ENCODE peak calls at places on chromosomes 12 and 14, in four cellular contexts. One of them, this sample, is unnamed.

GRCh38 chr14:57983235-57983634 is 117.3 kb upstream of the SLC35F4 start:
- DNase-seq in tibial artery: no peak
- DNase-seq in CD8-positive, alpha-beta T cell: no peak
- DNase-seq in stomach: no peak
- DNase-seq in this sample: no peak

GRCh38 chr14:87139299-87139698 is 853.7 kb downstream of the GALC start:
- DNase-seq in stomach: no peak
- DNase-seq in tibial artery: no peak
- DNase-seq in CD8-positive, alpha-beta T cell: no peak
- DNase-seq in this sample: no peak

GRCh38 chr14:55386037-55386798 is 25.4 kb downstream of the ATG14 start:
- DNase-seq in tibial artery: no peak
- DNase-seq in CD8-positive, alpha-beta T cell: no peak
- DNase-seq in stomach: no peak
- DNase-seq in this sample: no peak

GRCh38 chr12:107731376-107731775 is 29.6 kb downstream of the PRDM4 start:
- DNase-seq in CD8-positive, alpha-beta T cell: no peak
- DNase-seq in stomach: no peak
- DNase-seq in tibial artery: no peak
- DNase-seq in this sample: no peak

GRCh38 chr12:31736472-31736871 is 7.7 kb upstream of the AMN1 start:
- DNase-seq in CD8-positive, alpha-beta T cell: peak; percentile 57
- DNase-seq in stomach: no peak
- DNase-seq in tibial artery: no peak
- DNase-seq in this sample: no peak

GRCh38 chr12:164207-164606 is 49.8 kb downstream of the SLC6A12 start:
- DNase-seq in tibial artery: no peak
- DNase-seq in stomach: no peak
- DNase-seq in CD8-positive, alpha-beta T cell: no peak
- DNase-seq in this sample: no peak

GRCh38 chr14:71451501-71451900 is 480.7 kb upstream of the RGS6 start:
- DNase-seq in CD8-positive, alpha-beta T cell: no peak
- DNase-seq in tibial artery: no peak
- DNase-seq in stomach: no peak
- DNase-seq in this sample: no peak

GRCh38 chr12:16563519-16563918 is 42.4 kb downstream of the LMO3 start:
- DNase-seq in tibial artery: no peak
- DNase-seq in stomach: no peak
- DNase-seq in CD8-positive, alpha-beta T cell: no peak
- DNase-seq in this sample: no peak

GRCh38 chr14:57161583-57161982 is 107.1 kb downstream of the EXOC5 start:
- DNase-seq in stomach: no peak
- DNase-seq in tibial artery: no peak
- DNase-seq in CD8-positive, alpha-beta T cell: no peak
- DNase-seq in this sample: no peak

GRCh38 chr12:24820872-24821271 is 128.0 kb downstream of the BCAT1 start:
- DNase-seq in CD8-positive, alpha-beta T cell: no peak
- DNase-seq in tibial artery: peak; percentile 55
- DNase-seq in stomach: no peak
- DNase-seq in this sample: peak; percentile 50

GRCh38 chr12:64806173-64806572 is 18.3 kb upstream of the TBC1D30 start:
- DNase-seq in stomach: no peak
- DNase-seq in CD8-positive, alpha-beta T cell: no peak
- DNase-seq in tibial artery: no peak
- DNase-seq in this sample: no peak

GRCh38 chr12:4564819-4565218 is 2.8 kb downstream of the DYRK4 start:
- DNase-seq in stomach: no peak
- DNase-seq in CD8-positive, alpha-beta T cell: no peak
- DNase-seq in tibial artery: no peak
- DNase-seq in this sample: no peak

GRCh38 chr14:96057738-96058137 is 18.6 kb downstream of the C14orf132 start:
- DNase-seq in CD8-positive, alpha-beta T cell: no peak
- DNase-seq in stomach: peak; percentile 3
- DNase-seq in tibial artery: peak; percentile 5
- DNase-seq in this sample: no peak

GRCh38 chr14:54529811-54530210 is 20.1 kb downstream of the CGRRF1 start:
- DNase-seq in tibial artery: no peak
- DNase-seq in stomach: no peak
- DNase-seq in CD8-positive, alpha-beta T cell: no peak
- DNase-seq in this sample: no peak

GRCh38 chr12:75650989-75651695 is 139.7 kb upstream of the KRR1 start:
- DNase-seq in stomach: no peak
- DNase-seq in CD8-positive, alpha-beta T cell: no peak
- DNase-seq in tibial artery: no peak
- DNase-seq in this sample: no peak

GRCh38 chr12:12007001-12007712 is 63.6 kb upstream of the BCL2L14 start:
- DNase-seq in stomach: no peak
- DNase-seq in tibial artery: no peak
- DNase-seq in CD8-positive, alpha-beta T cell: peak; percentile 25
- DNase-seq in this sample: no peak

GRCh38 chr12:4984971-4985370 is 58.7 kb upstream of the KCNA5 start:
- DNase-seq in tibial artery: no peak
- DNase-seq in CD8-positive, alpha-beta T cell: no peak
- DNase-seq in stomach: no peak
- DNase-seq in this sample: no peak

DNA sequence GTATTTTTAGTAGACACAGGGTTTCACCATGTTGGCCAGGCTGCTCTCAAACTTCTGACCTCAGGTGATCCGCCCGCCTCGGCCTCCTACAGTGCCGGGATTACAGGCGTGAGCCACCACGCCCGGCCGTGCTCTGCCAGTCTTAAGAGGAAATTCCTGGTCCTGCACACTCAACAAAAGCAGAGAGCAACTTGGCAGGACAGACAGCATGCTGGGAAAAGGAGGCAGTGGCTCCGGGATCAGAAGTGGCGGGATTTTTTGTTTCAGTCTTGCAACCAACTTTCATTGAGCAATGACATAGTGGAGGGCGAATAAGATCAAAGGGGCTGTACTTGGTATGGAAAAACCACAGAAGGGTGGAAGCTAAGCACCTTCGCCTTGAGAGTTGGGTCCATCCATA is 2.1 kb downstream of the CKAP4 start:
- DNase-seq in tibial artery: peak; percentile 68
- DNase-seq in stomach: peak; percentile 76
- DNase-seq in CD8-positive, alpha-beta T cell: no peak
- DNase-seq in this sample: peak; percentile 81
- H3K27ac ChIP-seq in tibial artery: peak overlapping the region; percentile 100
- H3K27ac ChIP-seq in stomach: peak overlapping the region; percentile 99
- H3K27ac ChIP-seq in CD8-positive, alpha-beta T cell: no peak overlapping the region
- H3K27ac ChIP-seq in this sample: no peak overlapping the region

GRCh38 chr12:6630696-6631095 is 5.1 kb downstream of the LPAR5 start:
- DNase-seq in stomach: no peak
- DNase-seq in tibial artery: no peak
- DNase-seq in CD8-positive, alpha-beta T cell: no peak
- DNase-seq in this sample: no peak

GRCh38 chr12:6635375-6635855 is 344 bp downstream of the LPAR5 start:
- DNase-seq in CD8-positive, alpha-beta T cell: peak; percentile 56
- DNase-seq in tibial artery: no peak
- DNase-seq in stomach: no peak
- DNase-seq in this sample: no peak

GRCh38 chr12:6635856-6636521 is at the start of gene LPAR5:
- DNase-seq in tibial artery: peak; percentile 54
- DNase-seq in stomach: peak; percentile 78
- DNase-seq in CD8-positive, alpha-beta T cell: peak; percentile 26
- DNase-seq in this sample: peak; percentile 74

GRCh38 chr12:6631549-6631961 is 4.2 kb downstream of the LPAR5 start:
- DNase-seq in stomach: peak; percentile 78
- DNase-seq in tibial artery: no peak
- DNase-seq in CD8-positive, alpha-beta T cell: no peak
- DNase-seq in this sample: no peak

DNA sequence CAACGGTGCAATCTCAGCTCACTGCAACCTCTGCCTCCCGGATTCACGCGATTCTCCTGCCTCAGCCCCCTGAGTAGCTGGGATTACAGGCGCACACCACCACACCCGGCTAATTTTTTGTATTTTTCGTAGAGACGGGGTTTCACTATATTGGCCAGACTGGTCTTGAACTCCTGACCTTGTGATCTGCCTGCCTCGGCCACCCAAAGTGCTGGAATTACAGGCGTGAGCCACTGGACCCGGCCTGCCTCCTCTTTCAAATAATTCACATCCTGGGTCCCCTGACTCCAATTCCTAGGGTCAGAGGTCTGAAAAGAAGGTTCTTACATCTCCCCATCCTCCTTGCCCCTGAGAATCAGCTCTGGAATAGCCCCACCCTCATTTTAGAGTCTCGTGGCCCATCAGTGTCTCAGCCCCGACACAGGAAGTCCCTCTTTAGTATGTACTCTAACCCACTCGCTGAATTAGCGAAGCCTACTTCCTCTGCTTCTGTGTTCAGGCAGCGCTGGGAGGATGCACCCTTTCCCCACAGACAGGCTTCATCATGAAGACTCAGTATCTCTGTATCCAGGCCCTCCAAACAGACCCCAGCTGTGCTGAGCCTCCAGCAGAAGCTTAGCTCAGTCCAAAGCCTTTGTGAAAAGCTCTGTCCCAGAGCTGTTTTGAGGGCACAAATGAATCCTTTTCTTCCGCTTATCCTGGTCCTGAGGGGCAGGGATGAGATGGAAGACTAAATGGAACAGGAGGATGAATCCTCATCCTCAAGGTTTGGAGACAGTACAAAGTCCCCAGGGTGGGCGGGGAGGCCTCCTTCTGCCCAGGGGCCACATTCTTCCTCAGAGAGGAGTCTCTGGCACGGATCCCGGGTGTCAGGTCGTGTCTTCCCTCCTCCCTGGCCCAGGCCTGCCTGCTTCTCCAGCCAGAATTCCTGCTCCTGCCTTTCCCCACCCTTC is 3.5 kb downstream of the LPAR5 start:
- DNase-seq in stomach: no peak
- DNase-seq in CD8-positive, alpha-beta T cell: peak; percentile 49
- DNase-seq in tibial artery: no peak
- DNase-seq in this sample: no peak
- H3K4me1 ChIP-seq in stomach: peaks cover 12% of the 10 kb centered on the region
- H3K4me1 ChIP-seq in CD8-positive, alpha-beta T cell: peaks cover 70% of the 10 kb centered on the region
- H3K4me1 ChIP-seq in tibial artery: no peaks in the 10 kb centered on the region
- H3K4me1 ChIP-seq in this sample: no peaks in the 10 kb centered on the region

GRCh38 chr14:99683619-99684355 is at the start of gene CYP46A1:
- DNase-seq in stomach: peak; percentile 100
- DNase-seq in tibial artery: peak; percentile 100
- DNase-seq in CD8-positive, alpha-beta T cell: peak; percentile 99
- DNase-seq in this sample: peak; percentile 100
- H3K27ac ChIP-seq in stomach: peak within 1 kb of the TSS; percentile 91
- H3K27ac ChIP-seq in tibial artery: peak within 1 kb of the TSS; percentile 90
- H3K27ac ChIP-seq in CD8-positive, alpha-beta T cell: peak within 1 kb of the TSS; percentile 69
- H3K27ac ChIP-seq in this sample: peak within 1 kb of the TSS; percentile 64

DNA sequence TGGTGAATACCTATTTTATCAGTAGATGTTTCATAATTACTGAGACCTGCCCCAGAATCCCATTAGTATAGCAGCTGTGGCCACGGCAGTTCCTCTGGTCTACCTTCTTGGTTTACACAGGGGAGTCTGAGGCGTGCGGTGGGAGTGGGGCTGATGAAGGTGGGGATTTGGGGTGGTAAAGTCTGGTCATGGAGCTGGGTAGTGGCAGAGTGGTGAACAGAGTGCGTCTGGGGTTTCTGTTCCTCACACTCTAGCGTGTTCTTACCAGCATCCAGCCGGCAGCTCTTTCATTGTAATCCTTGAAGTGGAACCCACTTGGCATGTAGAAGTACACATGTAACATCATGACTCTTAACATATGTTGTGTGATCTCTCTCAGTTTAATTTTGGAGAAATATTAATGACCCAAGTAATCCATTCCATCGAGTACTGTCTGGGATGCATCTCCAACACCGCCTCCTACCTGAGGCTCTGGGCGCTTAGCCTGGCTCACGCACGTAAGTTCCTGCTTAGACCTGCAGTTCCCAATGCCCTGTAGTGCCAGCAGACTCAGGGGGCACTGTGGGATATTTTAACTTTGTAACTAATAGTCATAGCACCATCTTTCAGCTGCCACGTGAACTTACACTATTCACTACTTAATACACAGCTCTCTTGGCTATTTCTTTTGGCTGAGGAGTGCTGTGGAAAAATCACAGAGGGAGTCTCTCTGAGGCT is 7.9 kb upstream of the DNAH10 start:
- DNase-seq in stomach: no peak
- DNase-seq in CD8-positive, alpha-beta T cell: no peak
- DNase-seq in tibial artery: no peak
- DNase-seq in this sample: no peak
- H3K4me1 ChIP-seq in stomach: no peaks in the 10 kb centered on the region
- H3K4me1 ChIP-seq in CD8-positive, alpha-beta T cell: no peaks in the 10 kb centered on the region
- H3K4me1 ChIP-seq in tibial artery: peaks cover 14% of the 10 kb centered on the region
- H3K4me1 ChIP-seq in this sample: no peaks in the 10 kb centered on the region

GRCh38 chr12:6821674-6822433 is at the start of gene GPR162:
- DNase-seq in CD8-positive, alpha-beta T cell: no peak
- DNase-seq in stomach: peak; percentile 52
- DNase-seq in tibial artery: no peak
- DNase-seq in this sample: peak; percentile 88
- H3K27ac ChIP-seq in CD8-positive, alpha-beta T cell: no peak within 1 kb of the TSS
- H3K27ac ChIP-seq in stomach: peak within 1 kb of the TSS; percentile 65
- H3K27ac ChIP-seq in tibial artery: peak within 1 kb of the TSS; percentile 3
- H3K27ac ChIP-seq in this sample: no peak within 1 kb of the TSS

GRCh38 chr12:54421175-54421872 is 2.3 kb upstream of the ITGA5 start:
- DNase-seq in CD8-positive, alpha-beta T cell: no peak
- DNase-seq in stomach: no peak
- DNase-seq in tibial artery: peak; percentile 95
- DNase-seq in this sample: peak; percentile 81
- H3K4me1 ChIP-seq in CD8-positive, alpha-beta T cell: peaks cover 33% of the 10 kb centered on the region
- H3K4me1 ChIP-seq in stomach: peaks cover 25% of the 10 kb centered on the region
- H3K4me1 ChIP-seq in tibial artery: peaks cover 48% of the 10 kb centered on the region
- H3K4me1 ChIP-seq in this sample: peaks cover 6% of the 10 kb centered on the region

GRCh38 chr14:51620036-51620435 is 31.7 kb upstream of the FRMD6 start:
- DNase-seq in stomach: no peak
- DNase-seq in CD8-positive, alpha-beta T cell: no peak
- DNase-seq in tibial artery: no peak
- DNase-seq in this sample: no peak

GRCh38 chr14:51616256-51616655 is 35.5 kb upstream of the FRMD6 start:
- DNase-seq in stomach: no peak
- DNase-seq in tibial artery: no peak
- DNase-seq in CD8-positive, alpha-beta T cell: no peak
- DNase-seq in this sample: no peak

GRCh38 chr14:51614707-51615106 is 37.0 kb upstream of the FRMD6 start:
- DNase-seq in stomach: no peak
- DNase-seq in CD8-positive, alpha-beta T cell: no peak
- DNase-seq in tibial artery: no peak
- DNase-seq in this sample: no peak

GRCh38 chr14:51619551-51619950 is 32.2 kb upstream of the FRMD6 start:
- DNase-seq in stomach: no peak
- DNase-seq in CD8-positive, alpha-beta T cell: no peak
- DNase-seq in tibial artery: no peak
- DNase-seq in this sample: no peak

GRCh38 chr14:51616724-51617409 is 34.8 kb upstream of the FRMD6 start:
- DNase-seq in tibial artery: no peak
- DNase-seq in stomach: peak; percentile 27
- DNase-seq in CD8-positive, alpha-beta T cell: no peak
- DNase-seq in this sample: no peak
- H3K27ac ChIP-seq in tibial artery: no peak overlapping the region
- H3K27ac ChIP-seq in stomach: no peak overlapping the region
- H3K27ac ChIP-seq in CD8-positive, alpha-beta T cell: no peak overlapping the region
- H3K27ac ChIP-seq in this sample: no peak overlapping the region

DNA sequence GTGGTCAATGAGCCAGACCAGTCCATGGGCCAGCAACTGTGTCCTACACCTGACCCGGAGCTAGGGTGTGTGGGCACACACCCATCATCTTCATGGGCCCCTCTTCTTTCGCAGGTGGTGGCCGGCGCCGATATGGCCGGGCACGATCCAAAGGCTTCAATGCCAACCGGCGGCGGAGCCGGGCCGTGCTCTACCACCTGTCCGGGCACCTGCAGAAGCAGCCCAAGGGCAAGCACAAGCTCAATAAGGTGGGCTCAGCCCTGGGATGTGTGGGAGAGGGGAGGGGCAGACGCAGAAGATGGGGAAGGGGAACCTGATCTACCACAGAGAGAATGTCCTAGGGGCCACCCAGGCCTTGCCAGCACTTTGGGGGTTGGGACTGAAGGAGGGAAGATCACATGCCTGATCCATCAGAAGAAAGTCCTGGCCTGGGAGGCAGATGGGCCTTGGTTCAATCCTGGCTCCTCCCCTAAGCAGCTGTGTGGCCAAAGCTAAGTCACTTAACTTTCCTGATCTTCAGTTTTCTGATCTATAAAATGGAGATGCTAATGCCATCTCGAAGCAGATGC is 3.8 kb downstream of the KCNH3 start:
- DNase-seq in CD8-positive, alpha-beta T cell: no peak
- DNase-seq in stomach: no peak
- DNase-seq in tibial artery: no peak
- DNase-seq in this sample: peak; percentile 45
- H3K4me1 ChIP-seq in CD8-positive, alpha-beta T cell: peaks cover 19% of the 10 kb centered on the region
- H3K4me1 ChIP-seq in stomach: peaks cover 19% of the 10 kb centered on the region
- H3K4me1 ChIP-seq in tibial artery: peaks cover 12% of the 10 kb centered on the region
- H3K4me1 ChIP-seq in this sample: no peaks in the 10 kb centered on the region